ENCODE peak calls at places on chromosomes 16 and 17, in eight cellular contexts. Q, L, B, J, O, W, A and D are unnamed samples.

GRCh38 chr16:79768594-79768993 is 168.1 kb upstream of the MAF start:
- DNase-seq in Q (no peak), L (peak; percentile 24), B (no peak), J (no peak), O (no peak), W (no peak), A (no peak), D (peak; percentile 65)

GRCh38 chr16:12215302-12216105 is 239.0 kb downstream of the SNX29 start:
- DNase-seq in Q (no peak), L (peak; percentile 71), B (no peak), J (no peak), O (no peak), W (no peak), A (no peak), D (no peak)

GRCh38 chr16:15037003-15037402 is 18.9 kb downstream of the NTAN1 start:
- DNase-seq in Q (no peak), L (no peak), B (no peak), J (no peak), O (no peak), W (no peak), A (no peak), D (no peak)

GRCh38 chr16:19330801-19331484 is 45.4 kb downstream of the CLEC19A start:
- DNase-seq in Q (no peak), L (no peak), B (no peak), J (no peak), O (peak; percentile 33), W (no peak), A (no peak), D (no peak)

GRCh38 chr16:73069581-73070262 is 21.8 kb upstream of the ZFHX3 start:
- DNase-seq in Q (no peak), L (no peak), B (no peak), J (no peak), O (no peak), W (no peak), A (no peak), D (no peak)

GRCh38 chr17:35252646-35253045 is 9.8 kb downstream of the SLFN5 start:
- DNase-seq in Q (no peak), L (no peak), B (no peak), J (no peak), O (no peak), W (no peak), A (no peak), D (no peak)

GRCh38 chr17:32871736-32872135 is 5.2 kb downstream of the MYO1D start:
- DNase-seq in Q (no peak), L (no peak), B (no peak), J (no peak), O (no peak), W (no peak), A (no peak), D (no peak)

GRCh38 chr16:51445250-51445649 is 294.2 kb upstream of the SALL1 start:
- DNase-seq in Q (no peak), L (no peak), B (no peak), J (no peak), O (peak; percentile 13), W (no peak), A (no peak), D (no peak)

GRCh38 chr17:29929006-29929543 is 953 bp downstream of the SSH2 start:
- DNase-seq in Q (no peak), L (peak; percentile 35), B (no peak), J (no peak), O (no peak), W (peak; percentile 11), A (no peak), D (no peak)

GRCh38 chr17:29929544-29930398 is at the start of gene SSH2:
- DNase-seq in Q (peak; percentile 97), L (peak; percentile 99), B (peak; percentile 89), J (peak; percentile 89), O (peak; percentile 73), W (peak; percentile 96), A (peak; percentile 81), D (peak; percentile 93)

GRCh38 chr17:29933379-29933778 is 3.4 kb upstream of the SSH2 start:
- DNase-seq in Q (no peak), L (peak; percentile 50), B (no peak), J (no peak), O (peak; percentile 43), W (no peak), A (no peak), D (no peak)

GRCh38 chr17:29930399-29931010 is 477 bp upstream of the SSH2 start:
- DNase-seq in Q (no peak), L (peak; percentile 79), B (no peak), J (no peak), O (peak; percentile 41), W (peak; percentile 18), A (no peak), D (peak; percentile 19)

DNA sequence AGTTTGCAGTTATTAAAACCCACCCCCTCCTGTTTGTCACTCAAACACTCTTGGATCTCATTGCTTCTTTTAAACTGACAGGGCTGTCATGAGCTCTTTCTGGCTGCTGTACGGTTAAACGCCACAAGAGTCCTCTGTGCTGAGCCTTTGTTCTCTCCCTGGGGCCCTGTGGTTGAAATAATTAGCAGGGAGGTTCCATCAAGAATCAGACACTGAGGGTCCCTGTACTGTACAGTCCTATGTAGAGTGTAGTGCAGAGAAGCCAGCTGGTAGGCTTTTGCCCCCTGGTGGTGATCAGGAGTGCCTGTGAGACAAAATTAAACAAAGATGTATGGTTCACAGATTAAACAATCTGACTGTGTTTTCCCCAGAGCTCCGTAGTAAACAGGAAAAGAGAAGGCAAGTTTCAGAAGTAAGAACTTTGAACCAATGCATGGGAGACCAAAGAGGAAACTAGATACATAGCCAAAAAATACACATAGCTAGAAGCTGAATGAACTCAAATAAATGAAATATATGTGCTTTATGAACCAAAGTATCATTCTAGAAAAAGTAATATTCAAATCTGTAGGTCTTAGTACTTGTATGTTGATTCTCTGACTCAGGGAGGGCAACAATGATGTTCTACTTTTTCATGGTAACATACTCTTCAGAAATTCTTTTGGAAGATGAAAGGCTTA is 1.4 kb upstream of the SSH2 start:
- DNase-seq in Q (no peak), L (peak; percentile 86), B (peak; percentile 24), J (peak; percentile 43), O (peak; percentile 78), W (peak; percentile 79), A (peak; percentile 51), D (peak; percentile 90)
- H3K4me3 ChIP-seq in Q (no peak overlapping the region), L (peak overlapping the region; percentile 78), B (peak overlapping the region; percentile 77), J (peak overlapping the region; percentile 84), O (no peak overlapping the region), W (peak overlapping the region; percentile 95), A (no peak overlapping the region), D (peak overlapping the region; percentile 87)

DNA sequence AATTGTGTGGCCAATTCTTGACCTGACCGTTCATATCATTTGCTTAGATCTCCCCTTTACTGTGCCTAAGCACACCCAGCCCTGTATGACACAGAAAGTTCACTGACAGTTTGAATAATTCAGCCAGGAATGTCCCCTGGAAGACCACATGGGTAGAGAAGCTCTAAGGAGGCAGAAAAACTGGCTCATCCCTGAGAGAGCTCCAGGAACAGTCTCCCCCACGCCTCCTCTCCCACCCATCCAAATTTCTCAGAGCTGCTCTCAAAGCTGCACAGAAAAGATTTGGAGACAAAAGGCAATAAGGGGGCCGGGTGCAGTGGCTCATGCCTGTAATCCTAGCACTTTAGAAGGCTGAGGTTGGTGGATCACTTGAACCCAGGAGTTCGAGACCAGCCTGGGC is 11.2 kb downstream of the PRAC1 start:
- DNase-seq in Q (no peak), L (no peak), B (no peak), J (no peak), O (no peak), W (no peak), A (no peak), D (no peak)
- H3K27me3 ChIP-seq in Q (peaks cover 13% of the 10 kb centered on the region), L (peaks cover 100% of the 10 kb centered on the region), B (peaks cover 89% of the 10 kb centered on the region), J (peaks cover 100% of the 10 kb centered on the region), O (peaks cover 62% of the 10 kb centered on the region), W (peaks cover 1% of the 10 kb centered on the region), A (no peaks in the 10 kb centered on the region), D (no peaks in the 10 kb centered on the region)

GRCh38 chr17:39863244-39863917 is 731 bp downstream of the IKZF3 start:
- DNase-seq in Q (no peak), L (no peak), B (no peak), J (no peak), O (no peak), W (no peak), A (no peak), D (no peak)

GRCh38 chr17:39861235-39861634 is 2.9 kb downstream of the IKZF3 start:
- DNase-seq in Q (no peak), L (no peak), B (no peak), J (no peak), O (no peak), W (no peak), A (no peak), D (no peak)

GRCh38 chr17:39866013-39866730 is 1.8 kb upstream of the ZPBP2 start:
- DNase-seq in Q (no peak), L (no peak), B (no peak), J (no peak), O (no peak), W (no peak), A (no peak), D (no peak)

GRCh38 chr17:39867084-39867890 is 715 bp upstream of the ZPBP2 start:
- DNase-seq in Q (no peak), L (no peak), B (no peak), J (no peak), O (no peak), W (peak; percentile 78), A (no peak), D (no peak)

DNA sequence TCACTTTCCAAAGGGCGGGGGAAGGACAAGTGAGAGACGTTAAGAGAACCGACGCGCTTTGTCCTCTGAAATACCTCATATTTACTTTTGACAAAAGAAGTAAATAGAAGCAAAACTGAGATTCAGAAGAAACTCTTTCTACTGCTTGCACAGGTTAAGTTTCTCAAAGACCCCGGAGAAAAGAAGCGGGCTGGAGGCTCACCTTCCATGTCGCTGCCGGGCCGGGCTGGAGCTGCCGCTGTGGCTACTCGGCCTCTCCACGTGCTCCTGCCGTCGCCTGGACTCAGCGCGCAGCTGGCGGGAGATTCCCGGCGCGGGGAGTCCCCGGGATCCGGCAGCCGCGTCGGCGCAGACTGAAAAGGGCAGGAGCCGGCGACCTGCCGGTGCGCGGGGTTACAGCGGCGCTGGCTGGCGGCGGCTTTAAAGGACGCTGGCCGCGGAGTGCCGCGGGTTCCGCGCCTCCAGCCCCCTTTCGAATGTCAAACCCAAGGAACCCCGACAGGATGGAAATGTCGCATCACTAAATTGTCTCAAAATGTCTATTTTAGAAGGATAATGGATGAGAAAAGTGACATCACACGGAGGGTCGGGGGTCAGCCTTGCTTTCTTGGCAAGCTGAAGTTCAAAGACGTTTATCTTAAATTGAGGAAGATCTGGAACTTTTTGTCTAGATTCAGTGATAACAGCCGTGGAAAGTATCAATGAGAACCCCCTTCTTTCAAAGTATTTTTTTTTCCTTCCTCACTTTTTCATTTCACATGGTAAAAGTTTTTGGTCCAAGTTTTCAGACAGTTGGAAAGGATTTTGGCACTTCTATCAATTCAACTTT is at the start of gene IKZF3:
- DNase-seq in Q (peak; percentile 86), L (peak; percentile 93), B (peak; percentile 62), J (peak; percentile 21), O (peak; percentile 18), W (peak; percentile 92), A (no peak), D (no peak)
- TF ChIP-seq CTCF in Q (no peak), L (peak; percentile 41), B (peak; percentile 48), J (peak; percentile 29), O (no peak), W (peak; percentile 59), A (no peak), D (no peak)

GRCh38 chr16:23833960-23834685 is 1.7 kb upstream of the PRKCB start:
- DNase-seq in Q (no peak), L (no peak), B (no peak), J (no peak), O (no peak), W (no peak), A (no peak), D (no peak)

GRCh38 chr16:23835390-23836077 is at the start of gene PRKCB:
- DNase-seq in Q (peak; percentile 54), L (peak; percentile 98), B (peak; percentile 77), J (peak; percentile 70), O (peak; percentile 14), W (peak; percentile 94), A (no peak), D (peak; percentile 91)

GRCh38 chr16:23837553-23838308 is 1.9 kb downstream of the PRKCB start:
- DNase-seq in Q (no peak), L (peak; percentile 11), B (no peak), J (no peak), O (no peak), W (no peak), A (no peak), D (peak; percentile 23)

GRCh38 chr16:23836404-23837291 is 865 bp downstream of the PRKCB start:
- DNase-seq in Q (peak; percentile 65), L (peak; percentile 74), B (peak; percentile 27), J (peak; percentile 19), O (no peak), W (peak; percentile 77), A (no peak), D (peak; percentile 21)

GRCh38 chr16:23836078-23836403 is 258 bp downstream of the PRKCB start:
- DNase-seq in Q (no peak), L (no peak), B (no peak), J (no peak), O (no peak), W (no peak), A (no peak), D (no peak)
- H3K4me3 ChIP-seq in Q (no peak overlapping the region), L (peak overlapping the region; percentile 69), B (peak overlapping the region; percentile 47), J (peak overlapping the region; percentile 58), O (no peak overlapping the region), W (peak overlapping the region; percentile 82), A (peak overlapping the region; percentile 32), D (peak overlapping the region; percentile 77)